ENCODE peak calls at places on chromosome 12, in six cellular contexts. W is IMR-90; N is activated T-cell treated with anti-CD3 and anti-CD28 coated beads, Interleukin-2, amount 50 U/mL, for 4 hours; E is neural progenitor cell; K is T-helper 22 cell; X is mucosa of gallbladder. M is an unnamed sample.

GRCh38 chr12:130169256-130169655 is 7.0 kb downstream of the FZD10 start:
- DNase-seq in K (no peak), X (no peak), E (no peak), N (no peak), W (no peak), M (no peak)

GRCh38 chr12:89827592-89827991 is 119.0 kb upstream of the ATP2B1 start:
- DNase-seq in E (peak; percentile 61), K (no peak), W (no peak), X (no peak), N (no peak), M (no peak)

GRCh38 chr12:32252199-32253073 is 145.8 kb downstream of the BICD1 start:
- DNase-seq in W (no peak), K (no peak), N (no peak), X (no peak), E (peak; percentile 70), M (no peak)

GRCh38 chr12:61355105-61355504 is 905.1 kb upstream of the USP15 start:
- DNase-seq in K (no peak), E (no peak), X (no peak), W (no peak), N (no peak), M (no peak)

GRCh38 chr12:94379479-94380113 is 80.1 kb downstream of the CEP83 start:
- DNase-seq in E (no peak), N (no peak), K (no peak), W (peak; percentile 12), X (no peak), M (no peak)

GRCh38 chr12:119061208-119061796 is 80.0 kb downstream of the SRRM4 start:
- DNase-seq in N (no peak), E (peak; percentile 89), W (peak; percentile 7), K (no peak), X (peak; percentile 73), M (peak; percentile 55)

GRCh38 chr12:47397664-47398281 is 308.1 kb downstream of the RPAP3 start:
- DNase-seq in N (peak; percentile 31), K (peak; percentile 11), W (peak; percentile 76), X (peak; percentile 40), E (peak; percentile 20), M (no peak)

GRCh38 chr12:104568881-104569280 is 112.1 kb downstream of the CHST11 start:
- DNase-seq in E (no peak), N (no peak), K (no peak), W (no peak), X (no peak), M (no peak)

GRCh38 chr12:91618281-91618680 is 435.7 kb upstream of the DCN start:
- DNase-seq in W (no peak), K (no peak), N (no peak), E (no peak), X (no peak), M (no peak)

GRCh38 chr12:54229624-54230212 is 40.9 kb upstream of the SMUG1 start:
- DNase-seq in W (peak; percentile 99), X (no peak), K (no peak), N (no peak), E (no peak), M (no peak)

GRCh38 chr12:47271800-47272230 is 192.1 kb upstream of the AMIGO2 start:
- DNase-seq in K (no peak), N (no peak), X (no peak), W (no peak), E (no peak), M (no peak)

GRCh38 chr12:43805149-43805856 is 814 bp downstream of the TWF1 start:
- DNase-seq in W (no peak), X (no peak), N (no peak), K (no peak), E (peak; percentile 13), M (no peak)

M was measured in iPS DF 6.9.